ENCODE peak calls at places on chromosome 21, in nine cellular contexts. R is kidney tubule cell, U is MG63, A is Caki2, E is glomerular endothelial cell, L is stomach, X is hypothalamus, N is endodermal cell, M is RWPE2. Z is an unnamed sample.

GRCh38 chr21:34989337-34990151 is 59.6 kb downstream of the RUNX1 start:
- DNase-seq in E (no peak), X (no peak), N (no peak), M (no peak), U (no peak), L (no peak), A (no peak), R (no peak), Z (no peak)

GRCh38 chr21:41247561-41247968 is 69.0 kb upstream of the FAM3B start:
- DNase-seq in L (peak), U (no peak), A (peak), X (no peak), E (peak), R (no peak), N (peak), M (no peak), Z (no peak)

GRCh38 chr21:16522512-16522911 is 792.7 kb downstream of the USP25 start:
- DNase-seq in L (no peak), E (no peak), N (no peak), X (no peak), M (no peak), U (no peak), R (peak), A (no peak), Z (peak)

GRCh38 chr21:28207776-28208175 is 784.9 kb downstream of the LTN1 start:
- DNase-seq in U (peak), X (no peak), E (no peak), R (no peak), N (no peak), A (no peak), M (no peak), L (no peak), Z (no peak)

GRCh38 chr21:44568667-44569556 is 4.6 kb upstream of the KRTAP10-4 start:
- DNase-seq in N (no peak), E (no peak), A (no peak), R (no peak), X (no peak), M (no peak), L (no peak), U (no peak), Z (no peak)

GRCh38 chr21:35321322-35322200 is 272.5 kb upstream of the RUNX1 start:
- DNase-seq in E (no peak), X (no peak), U (no peak), L (no peak), M (no peak), A (no peak), N (no peak), R (no peak), Z (no peak)

GRCh38 chr21:33078907-33079582 is 9.1 kb downstream of the OLIG1 start:
- DNase-seq in E (no peak), L (no peak), U (peak), N (no peak), A (peak), M (no peak), X (peak), R (peak), Z (peak)

GRCh38 chr21:23463365-23463764 is 2143.9 kb downstream of the MRPL39 start:
- DNase-seq in L (no peak), U (no peak), A (no peak), X (no peak), N (no peak), R (no peak), E (no peak), M (no peak), Z (no peak)

GRCh38 chr21:45167796-45168222 is 93.4 kb downstream of the ADARB1 start:
- DNase-seq in E (no peak), X (no peak), A (no peak), U (no peak), L (no peak), M (no peak), N (no peak), R (no peak), Z (no peak)

GRCh38 chr21:39850333-39850732 is 16.9 kb upstream of the PCP4 start:
- DNase-seq in E (no peak), X (no peak), A (no peak), R (no peak), U (no peak), M (no peak), L (no peak), N (peak), Z (no peak)

GRCh38 chr21:34807881-34808568 is 139.2 kb downstream of the CLIC6 start:
- DNase-seq in A (peak), N (no peak), R (peak), U (peak), X (no peak), M (peak), E (no peak), L (peak), Z (peak)

GRCh38 chr21:25214676-25215075 is 392.6 kb downstream of the MRPL39 start:
- DNase-seq in E (no peak), X (no peak), A (no peak), M (no peak), U (no peak), N (no peak), L (no peak), R (no peak), Z (no peak)

GRCh38 chr21:45607922-45608295 is 35.6 kb upstream of the PCBP3 start:
- DNase-seq in A (no peak), L (no peak), U (no peak), M (no peak), R (no peak), X (no peak), N (peak), E (no peak), Z (no peak)

GRCh38 chr21:42632336-42632751 is 21.1 kb upstream of the PDE9A start:
- DNase-seq in M (peak), E (no peak), A (no peak), L (no peak), X (no peak), N (peak), U (no peak), R (no peak), Z (no peak)

GRCh38 chr21:17736072-17736471 is 83.1 kb downstream of the C21orf91 start:
- DNase-seq in U (no peak), L (no peak), N (no peak), A (no peak), E (no peak), M (no peak), X (no peak), R (no peak), Z (no peak)

GRCh38 chr21:21688877-21689276 is 690.7 kb downstream of the NCAM2 start:
- DNase-seq in N (peak), L (no peak), X (no peak), R (no peak), E (no peak), M (no peak), U (peak), A (no peak), Z (no peak)

GRCh38 chr21:37380349-37381323 is 14.1 kb downstream of the DYRK1A start:
- DNase-seq in U (peak), R (no peak), N (no peak), E (no peak), L (peak), M (no peak), A (peak), X (no peak), Z (no peak)

GRCh38 chr21:32411366-32412161 is 942 bp upstream of the EVA1C start:
- DNase-seq in A (peak), N (peak), M (no peak), E (no peak), U (peak), L (peak), R (peak), X (peak), Z (no peak)